ENCODE peak calls at places on chromosomes 7 and 10, in ten cellular contexts. One of them, this sample, is unnamed.

GRCh38 chr7:147438216-147438615 is 1152.3 kb upstream of the C7orf33 start:
- DNase-seq in body of pancreas: no peak
- DNase-seq in A549: no peak
- DNase-seq in adrenal gland: no peak
- DNase-seq in heart left ventricle: no peak
- DNase-seq in IMR-90: peak
- DNase-seq in HCT116: no peak
- DNase-seq in spleen: no peak
- DNase-seq in testis: no peak
- DNase-seq in sigmoid colon: no peak
- DNase-seq in this sample: no peak

GRCh38 chr7:149681274-149681673 is 92.1 kb downstream of the ZNF467 start:
- DNase-seq in body of pancreas: no peak
- DNase-seq in heart left ventricle: no peak
- DNase-seq in testis: no peak
- DNase-seq in HCT116: no peak
- DNase-seq in sigmoid colon: no peak
- DNase-seq in spleen: no peak
- DNase-seq in A549: no peak
- DNase-seq in adrenal gland: no peak
- DNase-seq in IMR-90: no peak
- DNase-seq in this sample: no peak

GRCh38 chr7:2860627-2861133 is 16.6 kb upstream of the GNA12 start:
- DNase-seq in adrenal gland: no peak
- DNase-seq in body of pancreas: peak
- DNase-seq in A549: no peak
- DNase-seq in IMR-90: no peak
- DNase-seq in HCT116: no peak
- DNase-seq in testis: peak
- DNase-seq in spleen: no peak
- DNase-seq in heart left ventricle: no peak
- DNase-seq in sigmoid colon: peak
- DNase-seq in this sample: no peak

GRCh38 chr7:137642031-137642430 is 204.7 kb downstream of the DGKI start:
- DNase-seq in IMR-90: no peak
- DNase-seq in testis: no peak
- DNase-seq in body of pancreas: no peak
- DNase-seq in A549: no peak
- DNase-seq in HCT116: no peak
- DNase-seq in sigmoid colon: no peak
- DNase-seq in adrenal gland: no peak
- DNase-seq in spleen: no peak
- DNase-seq in heart left ventricle: no peak
- DNase-seq in this sample: no peak

GRCh38 chr10:77026148-77026547 is 611.5 kb downstream of the KCNMA1 start:
- DNase-seq in adrenal gland: no peak
- DNase-seq in body of pancreas: no peak
- DNase-seq in IMR-90: no peak
- DNase-seq in spleen: no peak
- DNase-seq in HCT116: no peak
- DNase-seq in heart left ventricle: no peak
- DNase-seq in A549: no peak
- DNase-seq in sigmoid colon: no peak
- DNase-seq in testis: no peak
- DNase-seq in this sample: no peak

GRCh38 chr10:3636356-3637181 is 148.4 kb downstream of the KLF6 start:
- DNase-seq in testis: no peak
- DNase-seq in A549: no peak
- DNase-seq in spleen: no peak
- DNase-seq in HCT116: peak
- DNase-seq in heart left ventricle: no peak
- DNase-seq in IMR-90: no peak
- DNase-seq in sigmoid colon: no peak
- DNase-seq in adrenal gland: peak
- DNase-seq in body of pancreas: no peak
- DNase-seq in this sample: no peak

GRCh38 chr10:78966182-78966787 is 102.5 kb upstream of the ZMIZ1 start:
- DNase-seq in body of pancreas: no peak
- DNase-seq in heart left ventricle: no peak
- DNase-seq in adrenal gland: no peak
- DNase-seq in spleen: no peak
- DNase-seq in sigmoid colon: no peak
- DNase-seq in IMR-90: no peak
- DNase-seq in A549: no peak
- DNase-seq in HCT116: no peak
- DNase-seq in testis: no peak
- DNase-seq in this sample: no peak

GRCh38 chr7:16967174-16967868 is 85.5 kb upstream of the AGR3 start:
- DNase-seq in spleen: no peak
- DNase-seq in sigmoid colon: no peak
- DNase-seq in adrenal gland: no peak
- DNase-seq in heart left ventricle: no peak
- DNase-seq in A549: no peak
- DNase-seq in testis: no peak
- DNase-seq in body of pancreas: no peak
- DNase-seq in IMR-90: peak
- DNase-seq in HCT116: no peak
- DNase-seq in this sample: no peak

GRCh38 chr10:3948843-3949242 is 163.8 kb upstream of the KLF6 start:
- DNase-seq in body of pancreas: peak
- DNase-seq in spleen: no peak
- DNase-seq in IMR-90: peak
- DNase-seq in HCT116: no peak
- DNase-seq in sigmoid colon: no peak
- DNase-seq in adrenal gland: peak
- DNase-seq in A549: peak
- DNase-seq in heart left ventricle: no peak
- DNase-seq in testis: no peak
- DNase-seq in this sample: peak

GRCh38 chr7:54705436-54705835 is 53.6 kb downstream of the SEC61G start:
- DNase-seq in HCT116: peak
- DNase-seq in heart left ventricle: no peak
- DNase-seq in spleen: no peak
- DNase-seq in A549: peak
- DNase-seq in testis: no peak
- DNase-seq in sigmoid colon: no peak
- DNase-seq in body of pancreas: no peak
- DNase-seq in IMR-90: peak
- DNase-seq in adrenal gland: peak
- DNase-seq in this sample: no peak

GRCh38 chr10:69409968-69410367 is 6.8 kb downstream of the TACR2 start:
- DNase-seq in adrenal gland: peak
- DNase-seq in IMR-90: no peak
- DNase-seq in HCT116: no peak
- DNase-seq in sigmoid colon: no peak
- DNase-seq in A549: no peak
- DNase-seq in heart left ventricle: no peak
- DNase-seq in spleen: peak
- DNase-seq in body of pancreas: peak
- DNase-seq in testis: no peak
- DNase-seq in this sample: peak

GRCh38 chr10:69407621-69408301 is 9.0 kb downstream of the TACR2 start:
- DNase-seq in A549: peak
- DNase-seq in testis: no peak
- DNase-seq in sigmoid colon: no peak
- DNase-seq in heart left ventricle: no peak
- DNase-seq in body of pancreas: no peak
- DNase-seq in spleen: peak
- DNase-seq in adrenal gland: no peak
- DNase-seq in HCT116: no peak
- DNase-seq in IMR-90: no peak
- DNase-seq in this sample: peak

GRCh38 chr10:69409176-69409495 is 7.6 kb downstream of the TACR2 start:
- DNase-seq in HCT116: no peak
- DNase-seq in body of pancreas: no peak
- DNase-seq in testis: no peak
- DNase-seq in adrenal gland: no peak
- DNase-seq in spleen: no peak
- DNase-seq in IMR-90: no peak
- DNase-seq in sigmoid colon: no peak
- DNase-seq in A549: no peak
- DNase-seq in heart left ventricle: no peak
- DNase-seq in this sample: no peak

GRCh38 chr10:69406816-69407580 is 9.7 kb downstream of the TACR2 start:
- DNase-seq in body of pancreas: no peak
- DNase-seq in heart left ventricle: no peak
- DNase-seq in HCT116: no peak
- DNase-seq in IMR-90: no peak
- DNase-seq in adrenal gland: no peak
- DNase-seq in sigmoid colon: no peak
- DNase-seq in testis: no peak
- DNase-seq in spleen: peak
- DNase-seq in A549: no peak
- DNase-seq in this sample: no peak

DNA sequence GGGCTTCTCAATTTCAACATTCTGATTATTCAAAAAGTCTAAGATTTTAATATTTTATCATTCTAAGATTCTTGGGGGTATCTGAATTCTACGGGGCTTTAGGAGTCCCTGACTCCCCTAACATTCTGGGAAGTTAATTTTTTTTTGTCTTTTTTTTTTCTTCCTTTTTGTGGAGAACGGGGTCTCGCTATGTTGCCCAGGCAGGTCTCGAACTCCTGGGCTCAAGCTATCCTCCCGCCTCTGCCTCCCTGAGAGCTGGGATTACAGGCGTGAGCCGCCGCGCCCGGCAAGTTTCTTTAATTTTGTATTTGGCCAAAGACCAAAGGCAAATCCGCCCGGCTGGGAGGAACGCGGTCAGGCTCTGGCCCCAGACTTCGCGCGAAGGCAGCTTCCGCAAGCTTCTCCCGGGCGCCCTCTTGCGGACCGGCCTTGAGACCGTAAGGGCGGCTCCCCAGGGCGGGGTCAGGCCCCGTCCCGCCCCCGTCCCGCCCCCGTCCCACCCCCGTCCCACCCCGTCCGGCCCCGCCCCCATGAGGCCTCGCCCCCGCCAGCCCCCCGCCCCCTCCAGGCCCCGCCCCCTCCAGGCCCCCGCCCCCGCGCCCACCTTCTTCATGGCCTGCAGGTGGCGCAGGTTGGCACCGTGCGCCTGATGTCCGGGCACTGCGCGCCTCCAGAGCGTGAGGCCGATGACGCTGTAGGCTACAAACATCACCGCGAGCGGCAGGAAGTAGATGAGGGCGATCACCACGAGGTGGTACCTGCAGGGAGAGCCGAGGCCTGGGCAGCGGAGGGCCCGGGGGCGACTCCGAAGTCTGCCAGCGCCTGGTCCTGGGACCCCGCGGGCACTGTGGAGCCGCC is 8.2 kb downstream of the TACR2 start:
- DNase-seq in sigmoid colon: peak
- DNase-seq in IMR-90: peak
- DNase-seq in spleen: peak
- DNase-seq in A549: peak
- DNase-seq in HCT116: peak
- DNase-seq in heart left ventricle: peak
- DNase-seq in adrenal gland: peak
- DNase-seq in testis: peak
- DNase-seq in body of pancreas: peak
- DNase-seq in this sample: peak
- TF ChIP-seq POLR2A in sigmoid colon: no peak
- TF ChIP-seq POLR2A in IMR-90: no peak
- TF ChIP-seq POLR2A in spleen: no peak
- TF ChIP-seq POLR2A in A549: peak
- TF ChIP-seq POLR2A in HCT116: peak
- TF ChIP-seq POLR2A in heart left ventricle: peak
- TF ChIP-seq POLR2A in adrenal gland: peak
- TF ChIP-seq POLR2A in testis: no peak
- TF ChIP-seq POLR2A in body of pancreas: peak
- TF ChIP-seq POLR2A in this sample: peak

DNA sequence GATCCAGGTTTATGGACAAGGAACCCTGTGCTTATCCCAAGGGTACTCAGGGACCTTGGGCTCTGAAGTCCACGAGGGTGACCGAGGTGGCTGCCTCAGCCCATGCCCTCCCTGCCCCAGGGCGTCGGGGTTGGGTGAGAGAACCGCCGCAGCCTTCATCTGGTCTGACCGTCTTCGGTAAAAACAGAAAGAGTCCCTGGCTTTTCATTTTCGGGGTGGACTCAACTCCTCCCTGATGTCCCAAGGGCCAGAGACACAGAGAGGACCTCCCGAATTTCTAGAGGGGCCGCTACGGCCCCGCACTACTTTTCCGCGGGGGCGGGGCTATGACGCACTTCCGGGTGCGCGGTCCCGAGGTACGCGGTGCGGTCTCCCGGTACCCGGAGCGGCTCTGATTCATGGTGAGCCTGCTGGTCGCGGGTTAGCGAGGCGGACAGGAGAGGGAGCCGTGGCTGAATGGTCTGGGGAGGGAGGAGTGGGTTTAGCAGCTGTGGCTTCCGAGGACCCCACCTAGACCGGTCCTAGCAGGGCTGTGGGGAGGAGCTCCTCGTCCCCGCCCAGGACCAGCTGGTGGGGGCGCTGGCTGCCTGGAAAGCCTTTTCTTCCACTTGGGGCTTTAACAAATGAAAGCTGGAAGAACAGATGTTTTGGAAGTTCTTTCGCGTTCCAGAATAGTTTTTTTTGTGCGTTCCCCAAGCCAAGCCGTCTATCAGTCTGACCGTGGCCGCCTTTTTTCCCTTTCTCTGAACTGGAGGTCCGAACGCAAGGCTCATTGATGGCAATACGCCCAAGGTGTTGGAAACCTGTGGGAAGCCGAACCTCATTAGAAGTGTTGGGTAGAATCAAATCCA is at the start of gene ZSCAN21:
- DNase-seq in A549: peak
- DNase-seq in testis: peak
- DNase-seq in spleen: peak
- DNase-seq in HCT116: peak
- DNase-seq in IMR-90: peak
- DNase-seq in adrenal gland: peak
- DNase-seq in body of pancreas: peak
- DNase-seq in sigmoid colon: peak
- DNase-seq in heart left ventricle: peak
- DNase-seq in this sample: peak
- TF ChIP-seq POLR2A in A549: peak
- TF ChIP-seq POLR2A in testis: peak
- TF ChIP-seq POLR2A in spleen: peak
- TF ChIP-seq POLR2A in HCT116: peak
- TF ChIP-seq POLR2A in IMR-90: peak
- TF ChIP-seq POLR2A in adrenal gland: peak
- TF ChIP-seq POLR2A in body of pancreas: peak
- TF ChIP-seq POLR2A in sigmoid colon: peak
- TF ChIP-seq POLR2A in heart left ventricle: peak
- TF ChIP-seq POLR2A in this sample: peak

GRCh38 chr10:45418859-45419672 is 45.0 kb downstream of the ALOX5 start:
- DNase-seq in testis: peak
- DNase-seq in spleen: peak
- DNase-seq in adrenal gland: peak
- DNase-seq in heart left ventricle: peak
- DNase-seq in HCT116: no peak
- DNase-seq in body of pancreas: peak
- DNase-seq in IMR-90: peak
- DNase-seq in sigmoid colon: peak
- DNase-seq in A549: no peak
- DNase-seq in this sample: peak
- TF ChIP-seq POLR2A in testis: no peak
- TF ChIP-seq POLR2A in spleen: no peak
- TF ChIP-seq POLR2A in adrenal gland: peak
- TF ChIP-seq POLR2A in heart left ventricle: peak
- TF ChIP-seq POLR2A in HCT116: no peak
- TF ChIP-seq POLR2A in body of pancreas: peak
- TF ChIP-seq POLR2A in IMR-90: no peak
- TF ChIP-seq POLR2A in sigmoid colon: peak
- TF ChIP-seq POLR2A in A549: no peak
- TF ChIP-seq POLR2A in this sample: peak

GRCh38 chr10:31759816-31760626 is 168.6 kb downstream of the ARHGAP12 start:
- DNase-seq in A549: peak
- DNase-seq in sigmoid colon: peak
- DNase-seq in HCT116: peak
- DNase-seq in IMR-90: peak
- DNase-seq in adrenal gland: peak
- DNase-seq in heart left ventricle: peak
- DNase-seq in spleen: peak
- DNase-seq in body of pancreas: peak
- DNase-seq in testis: peak
- DNase-seq in this sample: peak
- TF ChIP-seq POLR2A in A549: peak
- TF ChIP-seq POLR2A in sigmoid colon: peak
- TF ChIP-seq POLR2A in HCT116: peak
- TF ChIP-seq POLR2A in IMR-90: peak
- TF ChIP-seq POLR2A in adrenal gland: peak
- TF ChIP-seq POLR2A in heart left ventricle: peak
- TF ChIP-seq POLR2A in spleen: peak
- TF ChIP-seq POLR2A in body of pancreas: peak
- TF ChIP-seq POLR2A in testis: peak
- TF ChIP-seq POLR2A in this sample: peak

This sample was measured in erythroblast.